ENCODE peak calls at places on chromosomes 12 and 14, in four cellular contexts. S is stimulated activated CD4-positive, alpha-beta T cell treated with anti-CD3 and anti-CD28 coated beads, Interleukin-4, amount 100 ng/mL, for 48 hours; O is fibroblast of the conjunctiva; I is T-helper 1 cell. L is an unnamed sample.

GRCh38 chr12:21541773-21542172 is 15.7 kb downstream of the SPX start:
- DNase-seq in S (no peak), O (no peak), I (no peak), L (no peak)

GRCh38 chr12:108611884-108612415 is 14.1 kb upstream of the TMEM119 start:
- DNase-seq in S (peak), O (no peak), I (peak), L (no peak)

GRCh38 chr12:64544796-64545382 is 65.4 kb upstream of the RASSF3 start:
- DNase-seq in S (no peak), O (no peak), I (no peak), L (no peak)

GRCh38 chr12:75115748-75116147 is 93.9 kb downstream of the KCNC2 start:
- DNase-seq in S (no peak), O (no peak), I (no peak), L (no peak)

GRCh38 chr14:102196008-102196407 is 56.3 kb downstream of the WDR20 start:
- DNase-seq in S (no peak), O (no peak), I (no peak), L (no peak)

GRCh38 chr12:56898938-56899337 is 35.3 kb downstream of the SDR9C7 start:
- DNase-seq in S (no peak), O (no peak), I (no peak), L (no peak)

GRCh38 chr12:124700810-124701594 is 133.6 kb upstream of the NCOR2 start:
- DNase-seq in S (no peak), O (no peak), I (no peak), L (no peak)

GRCh38 chr12:27505124-27505523 is 18.9 kb upstream of the PPFIBP1 start:
- DNase-seq in S (no peak), O (no peak), I (no peak), L (no peak)

GRCh38 chr12:40733871-40734270 is 41.6 kb downstream of the CNTN1 start:
- DNase-seq in S (no peak), O (no peak), I (no peak), L (no peak)

GRCh38 chr14:105138021-105138541 is 30.5 kb downstream of the JAG2 start:
- DNase-seq in S (no peak), O (no peak), I (no peak), L (no peak)

GRCh38 chr12:130588696-130589095 is 127.4 kb downstream of the RIMBP2 start:
- DNase-seq in S (no peak), O (no peak), I (no peak), L (no peak)

GRCh38 chr14:99067927-99068326 is 204.1 kb downstream of the BCL11B start:
- DNase-seq in S (no peak), O (no peak), I (no peak), L (no peak)

GRCh38 chr12:80232873-80233272 is 133.5 kb downstream of the OTOGL start:
- DNase-seq in S (no peak), O (no peak), I (no peak), L (no peak)

GRCh38 chr14:32738206-32738871 is 200.3 kb upstream of the NPAS3 start:
- DNase-seq in S (no peak), O (no peak), I (no peak), L (no peak)

GRCh38 chr12:124686001-124686884 is 118.8 kb upstream of the NCOR2 start:
- DNase-seq in S (no peak), O (no peak), I (no peak), L (no peak)

GRCh38 chr12:32595251-32595650 is 83.8 kb upstream of the DNM1L start:
- DNase-seq in S (no peak), O (no peak), I (no peak), L (no peak)

GRCh38 chr12:123449103-123449736 is 8.7 kb upstream of the SNRNP35 start:
- DNase-seq in S (no peak), O (no peak), I (no peak), L (no peak)

GRCh38 chr14:64828096-64828495 is 51.6 kb downstream of the SPTB start:
- DNase-seq in S (no peak), O (no peak), I (no peak), L (no peak)

GRCh38 chr12:49476091-49476490 is 62.7 kb upstream of the KCNH3 start:
- DNase-seq in S (no peak), O (no peak), I (no peak), L (no peak)

GRCh38 chr14:53696217-53696965 is 260.2 kb downstream of the BMP4 start:
- DNase-seq in S (no peak), O (no peak), I (no peak), L (no peak)

GRCh38 chr12:11482955-11483354 is 87.6 kb upstream of the PRB2 start:
- DNase-seq in S (no peak), O (no peak), I (no peak), L (no peak)

GRCh38 chr12:114655934-114656697 is 27.9 kb downstream of the TBX3 start:
- DNase-seq in S (no peak), O (peak), I (no peak), L (no peak)

GRCh38 chr12:88860846-88861245 is 280.6 kb upstream of the KITLG start:
- DNase-seq in S (no peak), O (no peak), I (no peak), L (no peak)

GRCh38 chr12:113537751-113538087 is 66.0 kb upstream of the LHX5 start:
- DNase-seq in S (no peak), O (no peak), I (no peak), L (no peak)

GRCh38 chr14:95507174-95507573 is 9.3 kb downstream of the SYNE3 start:
- DNase-seq in S (no peak), O (peak), I (no peak), L (peak)

GRCh38 chr12:89951050-89951693 is 242.5 kb upstream of the ATP2B1 start:
- DNase-seq in S (no peak), O (no peak), I (no peak), L (no peak)

GRCh38 chr12:65943388-65944137 is 119.3 kb downstream of the HMGA2 start:
- DNase-seq in S (no peak), O (peak), I (no peak), L (no peak)

GRCh38 chr14:101706509-101707284 is 54.8 kb upstream of the PPP2R5C start:
- DNase-seq in S (no peak), O (no peak), I (no peak), L (no peak)

GRCh38 chr12:120361506-120362208 is 7.3 kb downstream of the MSI1 start:
- DNase-seq in S (no peak), O (peak), I (no peak), L (no peak)

GRCh38 chr12:105223884-105224283 is 12.1 kb downstream of the APPL2 start:
- DNase-seq in S (no peak), O (no peak), I (no peak), L (no peak)

GRCh38 chr12:102755271-102755670 is 161.8 kb downstream of the PAH start:
- DNase-seq in S (no peak), O (no peak), I (no peak), L (no peak)

GRCh38 chr12:105862163-105862821 is 276.5 kb downstream of the NUAK1 start:
- DNase-seq in S (no peak), O (no peak), I (no peak), L (no peak)

GRCh38 chr12:94969424-94969823 is 34.1 kb downstream of the NDUFA12 start:
- DNase-seq in S (no peak), O (no peak), I (no peak), L (no peak)

GRCh38 chr14:29687071-29687765 is 240.4 kb downstream of the PRKD1 start:
- DNase-seq in S (no peak), O (no peak), I (no peak), L (no peak)

GRCh38 chr12:52382854-52383253 is 2.6 kb downstream of the KRT84 start:
- DNase-seq in S (no peak), O (no peak), I (no peak), L (no peak)

GRCh38 chr14:104876251-104876699 is 11.2 kb downstream of the CEP170B start:
- DNase-seq in S (peak), O (no peak), I (no peak), L (peak)

GRCh38 chr14:64193821-64194220 is 100.3 kb downstream of the ESR2 start:
- DNase-seq in S (no peak), O (no peak), I (no peak), L (no peak)

GRCh38 chr12:94829552-94829951 is 173.9 kb downstream of the NDUFA12 start:
- DNase-seq in S (no peak), O (no peak), I (no peak), L (no peak)

GRCh38 chr14:22460461-22461195 is 128.4 kb downstream of the DAD1 start:
- DNase-seq in S (no peak), O (no peak), I (no peak), L (no peak)